ENCODE peak calls at places on chromosomes 6 and 20, in eight cellular contexts. V is EL; U is fibroblast of the aortic adventitia; I is LoVo; B is HepG2; P is effector CD4-positive, alpha-beta T cell; J is activated T-cell treated with anti-CD3 and anti-CD28 coated beads, Interleukin-2, amount 50 U/mL, for 72 hours; W is esophagus squamous epithelium. X is an unnamed sample.

GRCh38 chr6:53441035-53441493 is 92.3 kb upstream of the ELOVL5 start:
- DNase-seq in I (no peak), V (peak), B (no peak), P (no peak), U (peak), W (no peak), J (peak), X (no peak)

GRCh38 chr6:36347635-36348034 is 10.9 kb upstream of the BNIP5 start:
- DNase-seq in V (no peak), J (no peak), B (no peak), U (peak), I (no peak), W (no peak), P (no peak), X (peak)

GRCh38 chr20:916125-916799 is at the start of gene ANGPT4:
- DNase-seq in P (no peak), V (no peak), J (no peak), B (no peak), U (no peak), W (no peak), I (no peak), X (no peak)

GRCh38 chr6:30685977-30686907 is at the start of gene PPP1R18:
- DNase-seq in V (peak), I (peak), U (peak), W (peak), J (peak), P (peak), B (no peak), X (peak)

GRCh38 chr6:165536911-165537310 is 126.1 kb downstream of the PDE10A start:
- DNase-seq in V (no peak), J (no peak), P (no peak), I (no peak), B (no peak), W (no peak), U (no peak), X (no peak)

GRCh38 chr20:10671221-10671849 is 2.5 kb downstream of the JAG1 start:
- DNase-seq in B (peak), I (peak), W (peak), P (no peak), V (peak), J (peak), U (peak), X (peak)

GRCh38 chr6:54910326-54910952 is 63.9 kb downstream of the FAM83B start:
- DNase-seq in J (no peak), V (no peak), I (peak), W (no peak), P (no peak), B (no peak), U (no peak), X (peak)

GRCh38 chr6:29653452-29654038 is 3.3 kb upstream of the MOG start:
- DNase-seq in U (peak), W (no peak), P (peak), V (peak), I (peak), B (peak), J (peak), X (peak)

GRCh38 chr6:75656479-75656878 is 54.8 kb downstream of the SENP6 start:
- DNase-seq in B (no peak), I (no peak), P (no peak), W (no peak), V (no peak), U (no peak), J (no peak), X (no peak)